ENCODE peak calls at places on chromosomes 16 and 17, in six cellular contexts. S is K562, N is H1, E is IMR-90, H is HepG2, B is GM12878. G is an unnamed sample.

GRCh38 chr16:31471875-31472558 is at the start of gene TGFB1I1:
- DNase-seq in S (no peak), N (no peak), E (peak; percentile 80), H (no peak), B (no peak), G (peak; percentile 89)

GRCh38 chr17:42695500-42695899 is 13.2 kb downstream of the CNTNAP1 start:
- DNase-seq in S (no peak), N (no peak), E (no peak), H (no peak), B (no peak), G (peak; percentile 15)

GRCh38 chr16:11916524-11917285 is 949 bp upstream of the GSPT1 start:
- DNase-seq in S (peak; percentile 42), N (no peak), E (peak; percentile 41), H (peak; percentile 99), B (no peak), G (no peak)

GRCh38 chr16:74309789-74310781 is 13.5 kb downstream of the PSMD7 start:
- DNase-seq in S (peak; percentile 59), N (no peak), E (peak; percentile 56), H (peak; percentile 62), B (no peak), G (peak; percentile 66)

GRCh38 chr17:5563451-5563850 is 20.9 kb downstream of the NLRP1 start:
- DNase-seq in S (no peak), N (no peak), E (peak; percentile 62), H (no peak), B (no peak), G (no peak)

GRCh38 chr16:616771-617586 is 13.8 kb upstream of the WFIKKN1 start:
- DNase-seq in S (no peak), N (no peak), E (no peak), H (no peak), B (no peak), G (no peak)

GRCh38 chr16:5058476-5058875 is 7.3 kb downstream of the C16orf89 start:
- DNase-seq in S (peak; percentile 31), N (no peak), E (no peak), H (peak; percentile 47), B (no peak), G (peak; percentile 48)

GRCh38 chr17:39167492-39167891 is 1.5 kb upstream of the ARL5C start:
- DNase-seq in S (no peak), N (no peak), E (no peak), H (no peak), B (no peak), G (no peak)

GRCh38 chr17:9790889-9791876 is at the start of gene DHRS7C:
- DNase-seq in S (no peak), N (no peak), E (no peak), H (no peak), B (no peak), G (no peak)

GRCh38 chr16:369275-369865 is 968 bp downstream of the MRPL28 start:
- DNase-seq in S (peak; percentile 69), N (no peak), E (no peak), H (no peak), B (no peak), G (no peak)

GRCh38 chr17:77011173-77012011 is 129.4 kb upstream of the SEC14L1 start:
- DNase-seq in S (peak; percentile 69), N (no peak), E (peak; percentile 31), H (peak; percentile 53), B (no peak), G (peak; percentile 58)

GRCh38 chr17:37605813-37606505 is 3.3 kb downstream of the SYNRG start:
- DNase-seq in S (no peak), N (no peak), E (no peak), H (no peak), B (no peak), G (no peak)

GRCh38 chr17:77735051-77735340 is 223.5 kb upstream of the TNRC6C start:
- DNase-seq in S (no peak), N (no peak), E (no peak), H (no peak), B (no peak), G (peak; percentile 77)

GRCh38 chr17:79808763-79809529 is 12.1 kb upstream of the CBX8 start:
- DNase-seq in S (peak; percentile 64), N (no peak), E (no peak), H (peak; percentile 73), B (no peak), G (no peak)

GRCh38 chr16:67147437-67148140 is 3.2 kb downstream of the B3GNT9 start:
- DNase-seq in S (no peak), N (no peak), E (no peak), H (no peak), B (no peak), G (no peak)

GRCh38 chr16:2006317-2006716 is 3.3 kb downstream of the ZNF598 start:
- DNase-seq in S (no peak), N (no peak), E (no peak), H (no peak), B (no peak), G (no peak)

GRCh38 chr16:75228143-75228976 is 9.6 kb downstream of the CTRB1 start:
- DNase-seq in S (no peak), N (no peak), E (no peak), H (no peak), B (no peak), G (no peak)

GRCh38 chr16:47473794-47474193 is 12.7 kb downstream of the PHKB start:
- DNase-seq in S (no peak), N (no peak), E (no peak), H (no peak), B (no peak), G (no peak)
- TF ChIP-seq RFX5 in S (no peak), N (no peak), E (no peak), H (no peak), B (no peak), G (no peak)

GRCh38 chr16:24428751-24429150 is 110.6 kb upstream of the RBBP6 start:
- DNase-seq in S (no peak), N (no peak), E (no peak), H (no peak), B (no peak), G (no peak)

GRCh38 chr16:24427840-24428239 is 111.5 kb upstream of the RBBP6 start:
- DNase-seq in S (no peak), N (no peak), E (no peak), H (no peak), B (no peak), G (no peak)

GRCh38 chr16:24419709-24420108 is 119.7 kb upstream of the RBBP6 start:
- DNase-seq in S (no peak), N (no peak), E (no peak), H (no peak), B (peak; percentile 24), G (no peak)

GRCh38 chr16:24418729-24419128 is 120.6 kb upstream of the RBBP6 start:
- DNase-seq in S (no peak), N (no peak), E (no peak), H (no peak), B (no peak), G (no peak)

GRCh38 chr16:24423332-24423731 is 116.0 kb upstream of the RBBP6 start:
- DNase-seq in S (peak; percentile 6), N (no peak), E (no peak), H (no peak), B (no peak), G (no peak)
- H2AFZ ChIP-seq in S (no peak overlapping the region), N (no peak overlapping the region), E (no peak overlapping the region), H (no peak overlapping the region), B (no peak overlapping the region), G (no peak overlapping the region)

GRCh38 chr17:29049541-29050150 is 6.7 kb downstream of the PIPOX start:
- DNase-seq in S (no peak), N (no peak), E (no peak), H (no peak), B (no peak), G (peak; percentile 62)

GRCh38 chr17:29048440-29049360 is 5.8 kb downstream of the PIPOX start:
- DNase-seq in S (no peak), N (no peak), E (peak; percentile 32), H (no peak), B (no peak), G (peak; percentile 80)

GRCh38 chr17:29050176-29050575 is 7.2 kb downstream of the PIPOX start:
- DNase-seq in S (no peak), N (no peak), E (no peak), H (no peak), B (no peak), G (no peak)

GRCh38 chr17:29051731-29052130 is 8.8 kb downstream of the PIPOX start:
- DNase-seq in S (no peak), N (no peak), E (no peak), H (no peak), B (no peak), G (no peak)

GRCh38 chr17:29051194-29051593 is 8.3 kb downstream of the PIPOX start:
- DNase-seq in S (no peak), N (no peak), E (no peak), H (no peak), B (no peak), G (no peak)
- TF ChIP-seq USF2 in S (no peak), N (no peak), E (no peak), H (no peak), B (no peak), G (no peak)

GRCh38 chr16:78829280-78829679 is 729.8 kb downstream of the WWOX start:
- DNase-seq in S (no peak), N (no peak), E (no peak), H (no peak), B (no peak), G (no peak)

GRCh38 chr16:78837706-78838105 is 738.3 kb downstream of the WWOX start:
- DNase-seq in S (no peak), N (no peak), E (no peak), H (no peak), B (no peak), G (no peak)

GRCh38 chr16:78836802-78837489 is 737.5 kb downstream of the WWOX start:
- DNase-seq in S (no peak), N (no peak), E (no peak), H (no peak), B (no peak), G (no peak)

GRCh38 chr16:78832100-78832499 is 732.6 kb downstream of the WWOX start:
- DNase-seq in S (no peak), N (no peak), E (no peak), H (no peak), B (no peak), G (no peak)
- TF ChIP-seq RFX5 in S (no peak), N (no peak), E (no peak), H (no peak), B (no peak), G (no peak)

DNA sequence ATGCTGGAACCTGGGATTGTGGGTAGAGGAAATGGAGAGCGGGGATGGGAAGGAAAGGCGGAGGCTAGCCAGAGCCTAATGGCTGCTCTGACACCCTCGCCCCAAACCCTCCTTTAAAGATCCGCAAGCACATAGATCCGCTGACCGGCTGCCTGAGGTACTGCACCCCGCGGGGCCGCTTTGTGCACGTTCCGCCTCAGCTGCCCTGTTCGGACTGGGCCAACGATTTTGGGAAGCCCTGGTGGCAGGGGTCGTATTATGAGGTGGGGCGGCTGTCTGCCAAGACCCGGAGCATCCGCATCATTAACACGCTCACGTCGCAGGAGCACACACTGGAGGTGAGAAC is 657 bp downstream of the CYB5D1 start:
- DNase-seq in S (peak; percentile 68), N (no peak), E (peak; percentile 44), H (peak; percentile 52), B (no peak), G (no peak)
- H2AFZ ChIP-seq in S (peak overlapping the region; percentile 99), N (peak overlapping the region; percentile 59), E (peak overlapping the region; percentile 95), H (peak overlapping the region; percentile 75), B (peak overlapping the region; percentile 97), G (peak overlapping the region; percentile 73)

G was measured in SK-N-SH.